ENCODE peak calls at places on chromosomes 3 and 15, in seven cellular contexts. L, R, X, B, F, A and D are unnamed samples. For H3K9me3, the result is how much of the 10 kb centered on the place peaks cover.

GRCh38 chr3:72906154-72906553 is 18.3 kb downstream of the GXYLT2 start:
- DNase-seq in L (no peak), R (no peak), X (no peak), B (no peak), F (no peak), A (no peak), D (no peak)

GRCh38 chr3:141525813-141526212 is 39.0 kb downstream of the RASA2 start:
- DNase-seq in L (no peak), R (no peak), X (no peak), B (no peak), F (no peak), A (no peak), D (no peak)

GRCh38 chr15:27358751-27359434 is 387.9 kb downstream of the GABRG3 start:
- DNase-seq in L (no peak), R (no peak), X (peak), B (no peak), F (peak), A (peak), D (no peak)

GRCh38 chr3:184058029-184058428 is 5.2 kb downstream of the HTR3C start:
- DNase-seq in L (no peak), R (no peak), X (no peak), B (no peak), F (no peak), A (peak), D (no peak)

GRCh38 chr3:175346573-175347356 is 487.6 kb downstream of the NAALADL2 start:
- DNase-seq in L (peak), R (peak), X (peak), B (peak), F (peak), A (peak), D (peak)

GRCh38 chr15:31217067-31217466 is 109.6 kb upstream of the KLF13 start:
- DNase-seq in L (no peak), R (no peak), X (no peak), B (no peak), F (no peak), A (no peak), D (no peak)

GRCh38 chr3:123521179-123521969 is 63.5 kb downstream of the HACD2 start:
- DNase-seq in L (no peak), R (no peak), X (no peak), B (no peak), F (no peak), A (peak), D (no peak)

GRCh38 chr3:56792201-56792600 is 9.5 kb downstream of the ARHGEF3 start:
- DNase-seq in L (no peak), R (no peak), X (no peak), B (no peak), F (no peak), A (no peak), D (no peak)

GRCh38 chr15:56950979-56951378 is 32.5 kb downstream of the TCF12 start:
- DNase-seq in L (no peak), R (no peak), X (no peak), B (no peak), F (no peak), A (no peak), D (no peak)

GRCh38 chr15:70321106-70321809 is 223.5 kb upstream of the TLE3 start:
- DNase-seq in L (no peak), R (no peak), X (no peak), B (no peak), F (no peak), A (no peak), D (no peak)

GRCh38 chr3:195762611-195763247 is 42.0 kb downstream of the MUC20 start:
- DNase-seq in L (no peak), R (no peak), X (no peak), B (peak), F (no peak), A (no peak), D (no peak)

GRCh38 chr15:52563499-52564060 is 5.2 kb downstream of the ARPP19 start:
- DNase-seq in L (no peak), R (no peak), X (no peak), B (no peak), F (no peak), A (no peak), D (no peak)

GRCh38 chr3:87546216-87546615 is 269.8 kb upstream of the POU1F1 start:
- DNase-seq in L (no peak), R (no peak), X (no peak), B (no peak), F (no peak), A (no peak), D (no peak)

GRCh38 chr15:63593705-63594671 is 3.2 kb upstream of the FBXL22 start:
- DNase-seq in L (no peak), R (no peak), X (no peak), B (no peak), F (no peak), A (no peak), D (no peak)

GRCh38 chr3:40869939-40870338 is 329.4 kb upstream of the CTNNB1 start:
- DNase-seq in L (no peak), R (no peak), X (no peak), B (no peak), F (no peak), A (no peak), D (no peak)

GRCh38 chr15:70356919-70357318 is 259.2 kb upstream of the TLE3 start:
- DNase-seq in L (no peak), R (no peak), X (no peak), B (no peak), F (no peak), A (peak), D (no peak)

GRCh38 chr3:12393894-12394293 is 90.4 kb upstream of the TSEN2 start:
- DNase-seq in L (no peak), R (peak), X (no peak), B (no peak), F (no peak), A (peak), D (no peak)

GRCh38 chr3:171867976-171868375 is 24.8 kb downstream of the TMEM212 start:
- DNase-seq in L (no peak), R (no peak), X (peak), B (no peak), F (no peak), A (no peak), D (no peak)

GRCh38 chr15:67850336-67850735 is 10.5 kb upstream of the RNU6-1 start:
- DNase-seq in L (no peak), R (no peak), X (no peak), B (no peak), F (no peak), A (no peak), D (no peak)

GRCh38 chr15:97235285-97235985 is 725.1 kb upstream of the ARRDC4 start:
- DNase-seq in L (no peak), R (peak), X (peak), B (no peak), F (peak), A (peak), D (peak)

GRCh38 chr15:81336568-81336967 is 12.6 kb upstream of the STARD5 start:
- DNase-seq in L (no peak), R (peak), X (no peak), B (no peak), F (no peak), A (peak), D (no peak)

GRCh38 chr3:124322966-124323365 is 331.0 kb upstream of the ROPN1 start:
- DNase-seq in L (no peak), R (no peak), X (no peak), B (no peak), F (no peak), A (peak), D (no peak)

GRCh38 chr3:124601189-124601588 is 129.1 kb upstream of the UMPS start:
- DNase-seq in L (no peak), R (no peak), X (no peak), B (no peak), F (no peak), A (no peak), D (no peak)

GRCh38 chr3:73475717-73476116 is 149.0 kb downstream of the PDZRN3 start:
- DNase-seq in L (no peak), R (no peak), X (no peak), B (no peak), F (no peak), A (no peak), D (no peak)

GRCh38 chr3:194030372-194030771 is 105.6 kb upstream of the HES1 start:
- DNase-seq in L (no peak), R (no peak), X (no peak), B (no peak), F (no peak), A (no peak), D (no peak)

GRCh38 chr15:49273734-49274318 is 103.8 kb downstream of the GALK2 start:
- DNase-seq in L (no peak), R (no peak), X (peak), B (no peak), F (no peak), A (no peak), D (no peak)

GRCh38 chr15:57692709-57693108 is 13.8 kb upstream of the POLR2M start:
- DNase-seq in L (no peak), R (no peak), X (no peak), B (no peak), F (no peak), A (peak), D (no peak)

GRCh38 chr15:81256916-81257315 is 60.2 kb downstream of the IL16 start:
- DNase-seq in L (no peak), R (no peak), X (no peak), B (no peak), F (no peak), A (peak), D (no peak)

GRCh38 chr15:25247418-25248030 is 191.3 kb downstream of the UBE3A start:
- DNase-seq in L (no peak), R (no peak), X (no peak), B (peak), F (no peak), A (no peak), D (no peak)

GRCh38 chr15:25248583-25249235 is 190.1 kb downstream of the UBE3A start:
- DNase-seq in L (no peak), R (no peak), X (peak), B (peak), F (no peak), A (no peak), D (peak)

GRCh38 chr15:25250011-25250596 is 188.7 kb downstream of the UBE3A start:
- DNase-seq in L (peak), R (no peak), X (peak), B (peak), F (no peak), A (no peak), D (peak)

GRCh38 chr15:25250906-25251622 is 187.8 kb downstream of the UBE3A start:
- DNase-seq in L (peak), R (no peak), X (peak), B (peak), F (no peak), A (no peak), D (peak)

GRCh38 chr15:25249236-25250010 is 189.4 kb downstream of the UBE3A start:
- DNase-seq in L (peak), R (no peak), X (no peak), B (peak), F (no peak), A (no peak), D (no peak)
- H3K9me3 ChIP-seq in L (under half), R (under half), X (under half), B (half or more), F (under half), A (under half), D (half or more)

GRCh38 chr15:39579487-39580116 is 1.3 kb upstream of the THBS1 start:
- DNase-seq in L (peak), R (peak), X (no peak), B (peak), F (peak), A (peak), D (peak)
- H3K4me3 ChIP-seq in L (peak), R (peak), X (no peak), B (no peak), F (peak), A (peak), D (peak)

GRCh38 chr15:62270216-62270921 is 105.3 kb upstream of the C2CD4B start:
- DNase-seq in L (no peak), R (no peak), X (no peak), B (no peak), F (no peak), A (no peak), D (no peak)
- H3K9me3 ChIP-seq in L (under half), R (under half), X (under half), B (under half), F (under half), A (under half), D (half or more)

DNA sequence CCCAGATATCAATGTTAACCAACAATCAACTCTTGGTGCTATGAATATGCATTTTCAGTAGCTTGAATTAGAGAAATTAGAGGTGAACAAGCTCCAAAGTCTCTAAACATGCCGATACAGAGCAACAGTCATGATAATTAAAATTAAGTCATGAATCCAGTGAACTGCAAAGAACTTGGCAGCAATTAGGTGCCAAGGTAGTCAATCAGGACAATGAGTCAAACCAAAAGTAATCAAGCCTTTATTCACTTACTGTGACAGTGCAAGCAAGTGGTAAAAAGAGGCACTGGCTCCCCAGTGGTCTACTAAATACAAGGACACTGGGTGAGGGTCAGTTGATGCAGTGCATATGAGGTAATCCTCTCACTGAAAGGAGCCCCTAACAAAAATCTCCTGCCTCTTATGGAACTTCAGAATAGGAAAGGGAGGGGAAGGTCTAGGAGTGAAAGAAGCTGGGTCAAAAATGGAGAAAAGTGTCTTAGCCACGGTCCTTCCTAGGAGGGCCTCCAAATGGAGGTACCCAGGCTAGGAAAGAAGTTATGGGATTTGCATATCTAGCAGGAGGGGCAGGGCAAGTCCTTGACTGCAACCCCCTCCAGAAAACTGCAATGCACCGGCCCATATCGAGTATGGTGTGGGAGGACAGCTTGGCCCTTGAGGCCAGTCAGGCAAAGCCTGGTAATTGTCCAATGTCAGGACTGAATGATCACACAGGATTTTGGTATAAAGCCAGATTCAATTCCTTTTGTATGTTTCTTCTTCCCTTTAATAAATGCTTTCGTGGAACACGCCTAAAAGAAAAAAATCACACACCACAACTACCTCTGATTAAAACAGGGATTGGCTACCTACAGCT is 1.5 kb downstream of the ZNF770 start:
- DNase-seq in L (no peak), R (no peak), X (no peak), B (no peak), F (no peak), A (no peak), D (no peak)
- H3K4me3 ChIP-seq in L (peak), R (no peak), X (peak), B (no peak), F (peak), A (peak), D (peak)

DNA sequence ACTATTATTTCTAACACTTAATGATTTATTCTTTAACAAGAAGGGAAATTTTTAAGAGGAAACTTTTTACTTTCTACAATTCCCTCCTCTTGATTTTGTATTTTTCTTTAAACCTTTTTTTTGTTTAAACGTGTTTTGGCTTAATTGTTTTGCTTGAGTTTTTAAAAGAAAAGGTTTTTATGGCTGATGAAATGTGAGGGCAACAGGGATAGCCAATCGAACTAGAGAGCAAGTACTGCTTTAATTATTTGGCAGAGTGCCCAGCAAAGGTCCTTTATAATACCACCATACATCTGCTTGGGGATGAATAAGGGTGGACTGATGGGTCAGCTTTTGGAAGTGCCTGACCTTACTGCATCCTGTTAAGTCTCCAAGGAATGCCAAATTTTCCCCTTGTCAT is 19.6 kb upstream of the MTHFS start:
- DNase-seq in L (no peak), R (no peak), X (no peak), B (no peak), F (no peak), A (no peak), D (no peak)
- H3K9me3 ChIP-seq in L (under half), R (half or more), X (under half), B (half or more), F (under half), A (under half), D (half or more)

DNA sequence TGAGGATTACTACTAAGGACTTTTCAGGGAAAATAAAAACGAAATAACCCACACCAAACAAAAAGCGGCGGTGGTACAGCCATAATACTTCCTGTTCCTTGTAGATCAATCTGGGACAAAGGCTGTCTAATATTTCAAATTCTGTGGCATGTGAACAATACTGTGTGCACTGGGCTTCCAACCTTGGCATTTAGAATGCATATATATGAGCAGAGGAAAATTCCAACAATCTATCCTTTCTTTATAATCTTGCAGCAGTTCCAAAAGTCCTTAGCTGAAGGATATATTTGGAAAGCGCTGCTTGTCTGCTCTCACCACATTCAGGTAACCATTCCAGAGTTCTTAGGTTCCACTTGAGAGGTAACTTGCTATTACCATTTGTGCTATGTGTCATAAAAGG is 231.7 kb downstream of the RBMS3 start:
- DNase-seq in L (no peak), R (no peak), X (no peak), B (no peak), F (no peak), A (no peak), D (no peak)
- H3K4me3 ChIP-seq in L (no peak), R (no peak), X (no peak), B (no peak), F (peak), A (no peak), D (peak)

DNA sequence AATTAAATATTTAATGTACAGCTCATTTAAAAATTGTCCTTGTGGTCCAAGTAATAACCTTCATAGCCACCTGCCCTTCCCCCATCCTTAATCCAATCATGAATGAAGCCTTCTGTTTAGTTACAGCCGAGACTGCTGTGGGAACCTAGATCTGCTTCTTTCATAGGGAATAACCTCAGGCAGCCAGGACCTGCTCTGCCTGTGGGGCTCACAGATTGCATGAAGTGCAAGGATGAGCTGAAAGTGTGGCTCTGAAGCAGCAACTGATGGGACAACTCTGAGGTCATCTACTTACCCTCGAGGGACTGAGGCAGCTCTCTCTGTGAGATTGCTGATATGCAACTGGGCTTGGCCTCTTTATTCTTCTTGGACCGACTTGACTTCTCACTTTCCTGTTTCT is 169.8 kb downstream of the POTEB3 start:
- DNase-seq in L (no peak), R (no peak), X (no peak), B (no peak), F (no peak), A (no peak), D (no peak)
- H3K9me3 ChIP-seq in L (under half), R (under half), X (under half), B (under half), F (under half), A (under half), D (under half)

DNA sequence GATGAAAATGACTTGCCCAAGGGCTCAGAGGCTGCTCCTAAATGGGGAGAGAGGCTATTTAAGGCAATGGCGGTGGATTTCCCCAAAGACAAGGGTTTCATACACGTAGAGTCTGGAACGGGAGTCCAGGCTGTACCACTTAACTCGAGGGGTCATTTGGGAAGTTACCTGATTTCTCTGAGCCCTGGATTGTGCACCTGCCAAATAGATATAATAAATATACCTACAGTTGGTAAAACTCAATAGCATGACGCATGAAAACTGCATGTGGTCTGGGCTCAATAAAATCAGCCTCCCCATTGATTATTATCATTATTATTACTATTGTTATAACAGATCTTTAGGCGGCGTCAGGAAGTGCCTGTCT is 1.3 kb upstream of the ITPR1 start:
- DNase-seq in L (no peak), R (no peak), X (no peak), B (no peak), F (no peak), A (no peak), D (no peak)
- H3K4me3 ChIP-seq in L (peak), R (peak), X (peak), B (no peak), F (peak), A (peak), D (peak)

DNA sequence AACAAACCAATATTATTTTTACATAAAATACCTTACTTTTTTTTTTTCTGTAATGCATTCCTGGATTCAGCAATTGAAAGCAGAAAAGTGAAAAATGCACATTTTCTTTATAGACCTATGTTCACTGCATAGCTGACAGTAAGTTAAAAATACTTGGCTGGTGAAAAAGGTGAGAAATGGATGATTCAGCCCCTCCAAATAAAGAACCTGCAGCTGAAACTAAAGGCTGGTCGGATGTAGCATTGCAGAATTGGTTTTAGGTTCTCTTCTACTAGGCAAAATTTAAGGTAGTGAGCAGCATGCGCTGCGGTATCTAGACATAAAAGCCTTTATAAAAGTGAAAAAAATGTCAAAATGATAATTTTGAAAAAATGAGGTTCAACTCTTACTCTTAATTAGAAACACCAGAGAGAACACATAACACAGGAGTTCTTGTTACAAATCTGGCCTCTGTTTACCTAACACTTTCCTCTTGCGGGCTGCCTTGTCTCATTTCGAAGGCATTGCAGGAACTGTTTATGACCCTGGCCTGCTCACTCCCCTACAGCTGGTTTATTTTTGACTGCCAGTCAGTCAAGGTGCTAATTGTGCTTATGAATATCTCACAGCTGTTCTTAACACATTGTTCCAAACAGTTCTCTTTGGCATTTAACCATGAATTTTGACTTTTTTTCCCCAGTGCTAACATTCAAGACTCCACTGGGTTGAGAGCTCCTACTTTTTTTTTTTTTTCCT is 455.4 kb upstream of the TBL1XR1 start:
- DNase-seq in L (no peak), R (no peak), X (no peak), B (no peak), F (no peak), A (no peak), D (no peak)
- H3K9me3 ChIP-seq in L (under half), R (under half), X (under half), B (under half), F (under half), A (under half), D (under half)

GRCh38 chr15:88725305-88726220 is 77.7 kb upstream of the ACAN start:
- DNase-seq in L (no peak), R (no peak), X (no peak), B (no peak), F (no peak), A (no peak), D (no peak)
- H3K4me3 ChIP-seq in L (no peak), R (no peak), X (no peak), B (no peak), F (no peak), A (no peak), D (no peak)